ENCODE peak calls at places on chromosomes 13 and 19, in eight cellular contexts. One of them, this sample, is unnamed.

GRCh38 chr13:114124921-114125320 is 7.5 kb downstream of the RASA3 start:
- DNase-seq in tibial nerve: no peak
- DNase-seq in Peyer's patch: no peak
- DNase-seq in uterus: no peak
- DNase-seq in NB4: peak
- DNase-seq in A549: no peak
- DNase-seq in ovary: no peak
- DNase-seq in stomach: no peak
- DNase-seq in this sample: no peak

GRCh38 chr13:78497702-78498319 is 105.5 kb downstream of the POU4F1 start:
- DNase-seq in tibial nerve: no peak
- DNase-seq in Peyer's patch: no peak
- DNase-seq in uterus: no peak
- DNase-seq in NB4: peak
- DNase-seq in A549: no peak
- DNase-seq in ovary: no peak
- DNase-seq in stomach: no peak
- DNase-seq in this sample: no peak

GRCh38 chr13:74288361-74288911 is 154.2 kb upstream of the KLF12 start:
- DNase-seq in tibial nerve: no peak
- DNase-seq in Peyer's patch: peak
- DNase-seq in uterus: peak
- DNase-seq in NB4: no peak
- DNase-seq in A549: no peak
- DNase-seq in ovary: peak
- DNase-seq in stomach: peak
- DNase-seq in this sample: peak

GRCh38 chr19:16041571-16042386 is 34.5 kb upstream of the TPM4 start:
- DNase-seq in tibial nerve: peak
- DNase-seq in Peyer's patch: peak
- DNase-seq in uterus: peak
- DNase-seq in NB4: peak
- DNase-seq in A549: peak
- DNase-seq in ovary: peak
- DNase-seq in stomach: peak
- DNase-seq in this sample: peak

GRCh38 chr19:39296055-39296645 is at the start of gene IFNL1:
- DNase-seq in tibial nerve: no peak
- DNase-seq in Peyer's patch: no peak
- DNase-seq in uterus: no peak
- DNase-seq in NB4: no peak
- DNase-seq in A549: no peak
- DNase-seq in ovary: no peak
- DNase-seq in stomach: peak
- DNase-seq in this sample: no peak

GRCh38 chr13:38950987-38951386 is 39.6 kb downstream of the STOML3 start:
- DNase-seq in tibial nerve: no peak
- DNase-seq in Peyer's patch: no peak
- DNase-seq in uterus: no peak
- DNase-seq in NB4: no peak
- DNase-seq in A549: no peak
- DNase-seq in ovary: no peak
- DNase-seq in stomach: no peak
- DNase-seq in this sample: no peak

GRCh38 chr13:77118134-77118533 is 91.2 kb upstream of the FBXL3 start:
- DNase-seq in tibial nerve: no peak
- DNase-seq in Peyer's patch: no peak
- DNase-seq in uterus: no peak
- DNase-seq in NB4: no peak
- DNase-seq in A549: no peak
- DNase-seq in ovary: no peak
- DNase-seq in stomach: no peak
- DNase-seq in this sample: no peak

GRCh38 chr19:10478903-10479384 is 24.2 kb downstream of the KEAP1 start:
- DNase-seq in tibial nerve: peak
- DNase-seq in Peyer's patch: peak
- DNase-seq in uterus: peak
- DNase-seq in NB4: peak
- DNase-seq in A549: peak
- DNase-seq in ovary: peak
- DNase-seq in stomach: peak
- DNase-seq in this sample: peak

GRCh38 chr13:39448831-39449230 is 154.2 kb downstream of the LHFPL6 start:
- DNase-seq in tibial nerve: no peak
- DNase-seq in Peyer's patch: no peak
- DNase-seq in uterus: no peak
- DNase-seq in NB4: no peak
- DNase-seq in A549: no peak
- DNase-seq in ovary: no peak
- DNase-seq in stomach: no peak
- DNase-seq in this sample: no peak

GRCh38 chr13:59746291-59746962 is 417.3 kb downstream of the DIAPH3 start:
- DNase-seq in tibial nerve: no peak
- DNase-seq in Peyer's patch: no peak
- DNase-seq in uterus: no peak
- DNase-seq in NB4: no peak
- DNase-seq in A549: no peak
- DNase-seq in ovary: no peak
- DNase-seq in stomach: no peak
- DNase-seq in this sample: no peak

GRCh38 chr19:41774515-41774980 is 19.2 kb downstream of the CEACAM6 start:
- DNase-seq in tibial nerve: no peak
- DNase-seq in Peyer's patch: peak
- DNase-seq in uterus: no peak
- DNase-seq in NB4: no peak
- DNase-seq in A549: peak
- DNase-seq in ovary: no peak
- DNase-seq in stomach: peak
- DNase-seq in this sample: no peak

GRCh38 chr13:29689548-29689947 is 94.1 kb upstream of the SLC7A1 start:
- DNase-seq in tibial nerve: no peak
- DNase-seq in Peyer's patch: no peak
- DNase-seq in uterus: no peak
- DNase-seq in NB4: no peak
- DNase-seq in A549: no peak
- DNase-seq in ovary: no peak
- DNase-seq in stomach: no peak
- DNase-seq in this sample: no peak

GRCh38 chr13:32791545-32792172 is 205.4 kb downstream of the PDS5B start:
- DNase-seq in tibial nerve: no peak
- DNase-seq in Peyer's patch: no peak
- DNase-seq in uterus: no peak
- DNase-seq in NB4: peak
- DNase-seq in A549: peak
- DNase-seq in ovary: no peak
- DNase-seq in stomach: no peak
- DNase-seq in this sample: no peak

GRCh38 chr19:38650911-38651584 is 3.6 kb downstream of the ACTN4 start:
- DNase-seq in tibial nerve: peak
- DNase-seq in Peyer's patch: no peak
- DNase-seq in uterus: peak
- DNase-seq in NB4: peak
- DNase-seq in A549: no peak
- DNase-seq in ovary: no peak
- DNase-seq in stomach: no peak
- DNase-seq in this sample: no peak

GRCh38 chr19:609001-609340 is 19.3 kb downstream of the HCN2 start:
- DNase-seq in tibial nerve: peak
- DNase-seq in Peyer's patch: no peak
- DNase-seq in uterus: no peak
- DNase-seq in NB4: no peak
- DNase-seq in A549: no peak
- DNase-seq in ovary: no peak
- DNase-seq in stomach: peak
- DNase-seq in this sample: peak

GRCh38 chr13:101384929-101385328 is 31.4 kb downstream of the NALCN start:
- DNase-seq in tibial nerve: no peak
- DNase-seq in Peyer's patch: no peak
- DNase-seq in uterus: no peak
- DNase-seq in NB4: no peak
- DNase-seq in A549: no peak
- DNase-seq in ovary: no peak
- DNase-seq in stomach: no peak
- DNase-seq in this sample: no peak

GRCh38 chr19:35327642-35328041 is 1.3 kb upstream of the CD22 start:
- DNase-seq in tibial nerve: no peak
- DNase-seq in Peyer's patch: no peak
- DNase-seq in uterus: no peak
- DNase-seq in NB4: no peak
- DNase-seq in A549: peak
- DNase-seq in ovary: no peak
- DNase-seq in stomach: no peak
- DNase-seq in this sample: no peak

GRCh38 chr13:32206097-32206740 is 108.9 kb downstream of the ZAR1L start:
- DNase-seq in tibial nerve: no peak
- DNase-seq in Peyer's patch: no peak
- DNase-seq in uterus: no peak
- DNase-seq in NB4: no peak
- DNase-seq in A549: no peak
- DNase-seq in ovary: no peak
- DNase-seq in stomach: no peak
- DNase-seq in this sample: no peak

GRCh38 chr19:35236638-35237400 is 8.3 kb upstream of the FAM187B start:
- DNase-seq in tibial nerve: no peak
- DNase-seq in Peyer's patch: no peak
- DNase-seq in uterus: no peak
- DNase-seq in NB4: peak
- DNase-seq in A549: no peak
- DNase-seq in ovary: no peak
- DNase-seq in stomach: no peak
- DNase-seq in this sample: no peak

GRCh38 chr13:76503756-76504155 is 382.4 kb downstream of the KCTD12 start:
- DNase-seq in tibial nerve: no peak
- DNase-seq in Peyer's patch: no peak
- DNase-seq in uterus: no peak
- DNase-seq in NB4: no peak
- DNase-seq in A549: no peak
- DNase-seq in ovary: no peak
- DNase-seq in stomach: no peak
- DNase-seq in this sample: no peak

DNA sequence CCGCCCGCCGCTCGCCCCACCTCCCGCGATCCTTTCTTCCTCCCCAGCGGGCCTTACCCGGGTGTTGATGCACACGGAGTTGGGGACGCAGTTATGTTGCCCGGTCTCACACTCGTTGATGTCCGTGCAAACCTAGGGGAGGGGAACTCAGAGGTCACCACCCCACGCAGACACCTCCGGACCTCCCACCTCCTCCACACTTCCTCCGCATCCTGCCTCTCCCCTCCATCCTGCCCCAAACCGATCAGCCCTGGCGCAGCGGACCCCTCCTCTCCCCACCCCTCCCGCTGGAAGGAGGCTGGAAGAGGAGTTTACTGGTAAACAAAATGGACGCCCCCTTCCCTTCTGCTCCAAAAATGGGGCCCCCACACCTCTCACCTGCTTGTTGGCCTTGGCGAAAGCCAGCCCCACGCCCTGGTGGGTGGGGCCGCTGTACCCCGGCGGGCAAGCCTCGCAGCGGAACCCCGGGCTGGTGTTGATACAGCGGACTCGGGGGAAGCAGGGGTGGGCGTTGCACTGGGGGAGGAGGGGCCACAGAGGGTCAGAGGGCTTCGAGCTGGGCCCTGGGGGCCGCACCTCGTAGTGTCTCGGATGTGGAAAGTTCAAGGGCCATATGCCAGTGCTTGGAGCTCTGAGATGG is 2.2 kb downstream of the COMP start:
- DNase-seq in tibial nerve: no peak
- DNase-seq in Peyer's patch: no peak
- DNase-seq in uterus: no peak
- DNase-seq in NB4: no peak
- DNase-seq in A549: no peak
- DNase-seq in ovary: no peak
- DNase-seq in stomach: no peak
- DNase-seq in this sample: no peak
- TF ChIP-seq CTCF in tibial nerve: no peak
- TF ChIP-seq CTCF in Peyer's patch: no peak
- TF ChIP-seq CTCF in uterus: no peak
- TF ChIP-seq CTCF in NB4: no peak
- TF ChIP-seq CTCF in A549: no peak
- TF ChIP-seq CTCF in ovary: no peak
- TF ChIP-seq CTCF in stomach: no peak
- TF ChIP-seq CTCF in this sample: no peak

GRCh38 chr13:50672025-50672424 is 171.5 kb downstream of the DLEU7 start:
- DNase-seq in tibial nerve: no peak
- DNase-seq in Peyer's patch: no peak
- DNase-seq in uterus: no peak
- DNase-seq in NB4: peak
- DNase-seq in A549: no peak
- DNase-seq in ovary: no peak
- DNase-seq in stomach: no peak
- DNase-seq in this sample: peak
- TF ChIP-seq POLR2A in tibial nerve: no peak
- TF ChIP-seq POLR2A in Peyer's patch: no peak
- TF ChIP-seq POLR2A in uterus: no peak
- TF ChIP-seq POLR2A in NB4: no peak
- TF ChIP-seq POLR2A in A549: no peak
- TF ChIP-seq POLR2A in ovary: no peak
- TF ChIP-seq POLR2A in stomach: no peak
- TF ChIP-seq POLR2A in this sample: no peak

GRCh38 chr19:46944123-46944718 is 75.4 kb upstream of the NPAS1 start:
- DNase-seq in tibial nerve: no peak
- DNase-seq in Peyer's patch: no peak
- DNase-seq in uterus: no peak
- DNase-seq in NB4: no peak
- DNase-seq in A549: no peak
- DNase-seq in ovary: no peak
- DNase-seq in stomach: no peak
- DNase-seq in this sample: no peak
- H3K4me3 ChIP-seq in tibial nerve: no peak
- H3K4me3 ChIP-seq in Peyer's patch: no peak
- H3K4me3 ChIP-seq in uterus: no peak
- H3K4me3 ChIP-seq in NB4: no peak
- H3K4me3 ChIP-seq in A549: no peak
- H3K4me3 ChIP-seq in ovary: no peak
- H3K4me3 ChIP-seq in stomach: no peak
- H3K4me3 ChIP-seq in this sample: no peak

GRCh38 chr13:25215253-25215575 is 43.1 kb upstream of the AMER2 start:
- DNase-seq in tibial nerve: no peak
- DNase-seq in Peyer's patch: no peak
- DNase-seq in uterus: no peak
- DNase-seq in NB4: no peak
- DNase-seq in A549: no peak
- DNase-seq in ovary: no peak
- DNase-seq in stomach: no peak
- DNase-seq in this sample: no peak

GRCh38 chr13:25210842-25211241 is 38.8 kb upstream of the AMER2 start:
- DNase-seq in tibial nerve: no peak
- DNase-seq in Peyer's patch: no peak
- DNase-seq in uterus: no peak
- DNase-seq in NB4: no peak
- DNase-seq in A549: no peak
- DNase-seq in ovary: no peak
- DNase-seq in stomach: no peak
- DNase-seq in this sample: no peak

GRCh38 chr13:25214371-25215252 is 42.5 kb upstream of the AMER2 start:
- DNase-seq in tibial nerve: peak
- DNase-seq in Peyer's patch: no peak
- DNase-seq in uterus: no peak
- DNase-seq in NB4: no peak
- DNase-seq in A549: no peak
- DNase-seq in ovary: peak
- DNase-seq in stomach: no peak
- DNase-seq in this sample: peak

GRCh38 chr13:25217023-25217909 is 45.2 kb upstream of the AMER2 start:
- DNase-seq in tibial nerve: no peak
- DNase-seq in Peyer's patch: no peak
- DNase-seq in uterus: no peak
- DNase-seq in NB4: no peak
- DNase-seq in A549: no peak
- DNase-seq in ovary: no peak
- DNase-seq in stomach: no peak
- DNase-seq in this sample: peak

GRCh38 chr13:25213716-25214115 is 41.6 kb upstream of the AMER2 start:
- DNase-seq in tibial nerve: no peak
- DNase-seq in Peyer's patch: no peak
- DNase-seq in uterus: no peak
- DNase-seq in NB4: no peak
- DNase-seq in A549: no peak
- DNase-seq in ovary: no peak
- DNase-seq in stomach: no peak
- DNase-seq in this sample: peak
- TF ChIP-seq CTCF in tibial nerve: no peak
- TF ChIP-seq CTCF in Peyer's patch: no peak
- TF ChIP-seq CTCF in uterus: no peak
- TF ChIP-seq CTCF in NB4: no peak
- TF ChIP-seq CTCF in A549: no peak
- TF ChIP-seq CTCF in ovary: no peak
- TF ChIP-seq CTCF in stomach: no peak
- TF ChIP-seq CTCF in this sample: no peak